ENCODE peak calls at places on chromosomes 7 and 10, in eight cellular contexts. R is LoVo, F is kidney tubule cell, C is astrocyte of the spinal cord, K is GM12865, Y is iris pigment epithelial cell, D is cardiac muscle cell, M is T-cell. G is an unnamed sample.

GRCh38 chr7:153473189-153473588 is 579.0 kb upstream of the DPP6 start:
- DNase-seq in M (no peak), F (no peak), Y (no peak), C (no peak), D (no peak), R (no peak), K (no peak), G (no peak)

GRCh38 chr10:102646610-102647432 is 2.5 kb downstream of the TRIM8 start:
- DNase-seq in K (peak; percentile 72), M (peak; percentile 60), R (no peak), C (peak; percentile 37), F (no peak), Y (peak; percentile 48), D (peak; percentile 82), G (peak; percentile 63)

GRCh38 chr10:133327651-133328357 is 8.9 kb downstream of the CALY start:
- DNase-seq in D (no peak), Y (no peak), K (no peak), R (no peak), C (no peak), M (no peak), F (peak; percentile 17), G (no peak)

GRCh38 chr10:29257106-29257783 is 31.6 kb upstream of the LYZL1 start:
- DNase-seq in D (peak; percentile 62), K (no peak), M (no peak), R (peak; percentile 72), Y (peak; percentile 98), F (peak; percentile 5), C (peak; percentile 88), G (peak; percentile 23)

GRCh38 chr7:91043924-91044660 is 220.1 kb upstream of the FZD1 start:
- DNase-seq in M (no peak), C (no peak), Y (no peak), F (peak; percentile 18), K (no peak), R (no peak), D (no peak), G (no peak)

GRCh38 chr10:8731415-8732110 is 677.1 kb downstream of the GATA3 start:
- DNase-seq in M (no peak), K (no peak), D (no peak), R (no peak), C (no peak), Y (no peak), F (no peak), G (no peak)

GRCh38 chr7:8205572-8205971 is 56.4 kb downstream of the ICA1 start:
- DNase-seq in D (no peak), Y (no peak), F (no peak), K (no peak), C (no peak), M (no peak), R (no peak), G (no peak)

GRCh38 chr7:92997144-92997543 is 120.6 kb downstream of the SAMD9 start:
- DNase-seq in C (no peak), M (no peak), F (no peak), R (no peak), K (no peak), Y (no peak), D (no peak), G (no peak)

GRCh38 chr10:71125749-71126107 is 86.6 kb upstream of the UNC5B start:
- DNase-seq in K (no peak), D (no peak), M (no peak), C (no peak), Y (no peak), F (no peak), R (no peak), G (no peak)

GRCh38 chr10:6211341-6212265 is 8.9 kb downstream of the PFKFB3 start:
- DNase-seq in R (no peak), C (no peak), K (no peak), D (peak; percentile 54), F (no peak), Y (no peak), M (no peak), G (no peak)

GRCh38 chr7:66627151-66627681 is 1.5 kb upstream of the KCTD7 start:
- DNase-seq in C (no peak), D (no peak), F (no peak), K (peak; percentile 42), M (no peak), R (no peak), Y (peak; percentile 38), G (no peak)

GRCh38 chr7:137501561-137501960 is 158.0 kb upstream of the PTN start:
- DNase-seq in D (no peak), C (no peak), Y (no peak), F (no peak), M (no peak), R (no peak), K (no peak), G (no peak)

GRCh38 chr10:98376485-98376884 is 38.5 kb downstream of the PYROXD2 start:
- DNase-seq in R (no peak), C (no peak), D (no peak), K (no peak), M (no peak), F (no peak), Y (peak; percentile 63), G (no peak)

GRCh38 chr10:114470956-114471905 is 66.9 kb upstream of the AFAP1L2 start:
- DNase-seq in D (peak; percentile 81), C (peak; percentile 71), K (peak; percentile 83), F (peak; percentile 78), M (peak; percentile 68), Y (peak; percentile 69), R (peak; percentile 74), G (peak; percentile 74)

GRCh38 chr10:43036581-43037428 is 40.1 kb upstream of the RET start:
- DNase-seq in D (no peak), K (no peak), C (no peak), R (no peak), F (no peak), Y (no peak), M (no peak), G (no peak)

GRCh38 chr7:41656357-41656756 is 46.5 kb downstream of the INHBA start:
- DNase-seq in C (peak; percentile 39), K (no peak), Y (peak; percentile 82), M (no peak), F (no peak), D (no peak), R (no peak), G (no peak)

GRCh38 chr10:103396789-103397087 is 312 bp downstream of the PDCD11 start:
- DNase-seq in M (no peak), K (no peak), R (no peak), Y (no peak), F (no peak), D (no peak), C (no peak), G (peak; percentile 44)

GRCh38 chr7:47669178-47669878 is 87.4 kb upstream of the TNS3 start:
- DNase-seq in K (peak; percentile 92), D (no peak), Y (peak; percentile 97), M (peak; percentile 56), R (no peak), F (peak; percentile 94), C (peak; percentile 93), G (peak; percentile 64)

GRCh38 chr10:101464082-101464481 is 110.1 kb downstream of the BTRC start:
- DNase-seq in F (no peak), Y (no peak), R (no peak), K (no peak), M (no peak), D (no peak), C (no peak), G (no peak)

GRCh38 chr10:132264966-132265877 is 42.5 kb downstream of the STK32C start:
- DNase-seq in C (peak; percentile 9), R (no peak), F (no peak), K (no peak), M (no peak), D (no peak), Y (peak; percentile 22), G (no peak)

GRCh38 chr7:98826400-98826799 is 43.4 kb downstream of the TMEM130 start:
- DNase-seq in K (no peak), M (no peak), R (no peak), Y (no peak), D (no peak), C (no peak), F (no peak), G (no peak)

GRCh38 chr7:55396386-55396785 is 31.2 kb downstream of the LANCL2 start:
- DNase-seq in Y (no peak), K (no peak), F (no peak), R (no peak), C (no peak), D (no peak), M (no peak), G (no peak)

GRCh38 chr10:986137-986825 is 2.0 kb upstream of the GTPBP4 start:
- DNase-seq in M (no peak), K (no peak), R (peak; percentile 29), D (no peak), C (peak; percentile 62), Y (peak; percentile 87), F (peak; percentile 86), G (peak; percentile 79)

GRCh38 chr7:134651991-134652390 is 5.3 kb downstream of the BPGM start:
- DNase-seq in M (no peak), C (no peak), K (no peak), D (no peak), R (no peak), F (no peak), Y (peak; percentile 71), G (no peak)

GRCh38 chr10:74637685-74638084 is 188.7 kb upstream of the KAT6B start:
- DNase-seq in D (no peak), R (no peak), M (no peak), Y (no peak), C (no peak), K (no peak), F (no peak), G (no peak)